ENCODE peak calls at places on chromosomes 12 and 14, in seven cellular contexts. One of them, this sample, is unnamed.

GRCh38 chr12:27541031-27541719 is 17.2 kb downstream of the PPFIBP1 start:
- DNase-seq in LHCN-M2: no peak
- DNase-seq in CD8-positive, alpha-beta T cell: no peak
- DNase-seq in T-cell: no peak
- DNase-seq in stimulated activated CD8-positive, alpha-beta memory T cell treated with anti-CD3 and anti-CD28 coated beads, Interleukin-2, amount 100 ng/mL, for 1 hour: no peak
- DNase-seq in iPS-NIHi11: peak
- DNase-seq in Kasumi-1: no peak
- DNase-seq in this sample: no peak

GRCh38 chr12:87671757-87672156 is 357.4 kb downstream of the C12orf50 start:
- DNase-seq in LHCN-M2: no peak
- DNase-seq in CD8-positive, alpha-beta T cell: no peak
- DNase-seq in T-cell: no peak
- DNase-seq in stimulated activated CD8-positive, alpha-beta memory T cell treated with anti-CD3 and anti-CD28 coated beads, Interleukin-2, amount 100 ng/mL, for 1 hour: no peak
- DNase-seq in iPS-NIHi11: no peak
- DNase-seq in Kasumi-1: no peak
- DNase-seq in this sample: no peak

GRCh38 chr12:107760817-107761501 is at the start of gene PRDM4:
- DNase-seq in LHCN-M2: peak
- DNase-seq in CD8-positive, alpha-beta T cell: peak
- DNase-seq in T-cell: peak
- DNase-seq in stimulated activated CD8-positive, alpha-beta memory T cell treated with anti-CD3 and anti-CD28 coated beads, Interleukin-2, amount 100 ng/mL, for 1 hour: peak
- DNase-seq in iPS-NIHi11: peak
- DNase-seq in Kasumi-1: peak
- DNase-seq in this sample: peak

GRCh38 chr14:71324767-71325272 is 417.6 kb downstream of the PCNX1 start:
- DNase-seq in LHCN-M2: no peak
- DNase-seq in CD8-positive, alpha-beta T cell: peak
- DNase-seq in T-cell: peak
- DNase-seq in stimulated activated CD8-positive, alpha-beta memory T cell treated with anti-CD3 and anti-CD28 coated beads, Interleukin-2, amount 100 ng/mL, for 1 hour: peak
- DNase-seq in iPS-NIHi11: peak
- DNase-seq in Kasumi-1: peak
- DNase-seq in this sample: peak

GRCh38 chr12:92942905-92943304 is 13.8 kb upstream of the EEA1 start:
- DNase-seq in LHCN-M2: peak
- DNase-seq in CD8-positive, alpha-beta T cell: no peak
- DNase-seq in T-cell: no peak
- DNase-seq in stimulated activated CD8-positive, alpha-beta memory T cell treated with anti-CD3 and anti-CD28 coated beads, Interleukin-2, amount 100 ng/mL, for 1 hour: no peak
- DNase-seq in iPS-NIHi11: no peak
- DNase-seq in Kasumi-1: no peak
- DNase-seq in this sample: no peak

GRCh38 chr14:77616454-77617229 is at the start of gene SPTLC2:
- DNase-seq in LHCN-M2: peak
- DNase-seq in CD8-positive, alpha-beta T cell: peak
- DNase-seq in T-cell: peak
- DNase-seq in stimulated activated CD8-positive, alpha-beta memory T cell treated with anti-CD3 and anti-CD28 coated beads, Interleukin-2, amount 100 ng/mL, for 1 hour: peak
- DNase-seq in iPS-NIHi11: peak
- DNase-seq in Kasumi-1: peak
- DNase-seq in this sample: peak

GRCh38 chr12:122834921-122835692 is at the start of gene HIP1R:
- DNase-seq in LHCN-M2: peak
- DNase-seq in CD8-positive, alpha-beta T cell: peak
- DNase-seq in T-cell: peak
- DNase-seq in stimulated activated CD8-positive, alpha-beta memory T cell treated with anti-CD3 and anti-CD28 coated beads, Interleukin-2, amount 100 ng/mL, for 1 hour: peak
- DNase-seq in iPS-NIHi11: peak
- DNase-seq in Kasumi-1: peak
- DNase-seq in this sample: peak

GRCh38 chr12:93415723-93416464 is 25.9 kb downstream of the UBE2N start:
- DNase-seq in LHCN-M2: peak
- DNase-seq in CD8-positive, alpha-beta T cell: no peak
- DNase-seq in T-cell: no peak
- DNase-seq in stimulated activated CD8-positive, alpha-beta memory T cell treated with anti-CD3 and anti-CD28 coated beads, Interleukin-2, amount 100 ng/mL, for 1 hour: no peak
- DNase-seq in iPS-NIHi11: no peak
- DNase-seq in Kasumi-1: no peak
- DNase-seq in this sample: no peak

GRCh38 chr12:19759229-19759628 is 319.9 kb downstream of the AEBP2 start:
- DNase-seq in LHCN-M2: peak
- DNase-seq in CD8-positive, alpha-beta T cell: no peak
- DNase-seq in T-cell: no peak
- DNase-seq in stimulated activated CD8-positive, alpha-beta memory T cell treated with anti-CD3 and anti-CD28 coated beads, Interleukin-2, amount 100 ng/mL, for 1 hour: no peak
- DNase-seq in iPS-NIHi11: no peak
- DNase-seq in Kasumi-1: no peak
- DNase-seq in this sample: no peak

GRCh38 chr14:69652942-69653680 is 41.7 kb downstream of the SUSD6 start:
- DNase-seq in LHCN-M2: no peak
- DNase-seq in CD8-positive, alpha-beta T cell: no peak
- DNase-seq in T-cell: no peak
- DNase-seq in stimulated activated CD8-positive, alpha-beta memory T cell treated with anti-CD3 and anti-CD28 coated beads, Interleukin-2, amount 100 ng/mL, for 1 hour: no peak
- DNase-seq in iPS-NIHi11: no peak
- DNase-seq in Kasumi-1: peak
- DNase-seq in this sample: peak

GRCh38 chr12:1662761-1663439 is 28.0 kb upstream of the ADIPOR2 start:
- DNase-seq in LHCN-M2: no peak
- DNase-seq in CD8-positive, alpha-beta T cell: no peak
- DNase-seq in T-cell: no peak
- DNase-seq in stimulated activated CD8-positive, alpha-beta memory T cell treated with anti-CD3 and anti-CD28 coated beads, Interleukin-2, amount 100 ng/mL, for 1 hour: no peak
- DNase-seq in iPS-NIHi11: peak
- DNase-seq in Kasumi-1: no peak
- DNase-seq in this sample: peak

GRCh38 chr12:53676715-53677611 is 1.1 kb upstream of the ATP5MC2 start:
- DNase-seq in LHCN-M2: peak
- DNase-seq in CD8-positive, alpha-beta T cell: peak
- DNase-seq in T-cell: no peak
- DNase-seq in stimulated activated CD8-positive, alpha-beta memory T cell treated with anti-CD3 and anti-CD28 coated beads, Interleukin-2, amount 100 ng/mL, for 1 hour: no peak
- DNase-seq in iPS-NIHi11: peak
- DNase-seq in Kasumi-1: no peak
- DNase-seq in this sample: no peak

GRCh38 chr12:53078425-53079225 is 565 bp downstream of the SPRYD3 start:
- DNase-seq in LHCN-M2: no peak
- DNase-seq in CD8-positive, alpha-beta T cell: no peak
- DNase-seq in T-cell: peak
- DNase-seq in stimulated activated CD8-positive, alpha-beta memory T cell treated with anti-CD3 and anti-CD28 coated beads, Interleukin-2, amount 100 ng/mL, for 1 hour: no peak
- DNase-seq in iPS-NIHi11: no peak
- DNase-seq in Kasumi-1: no peak
- DNase-seq in this sample: no peak

GRCh38 chr14:58078068-58078467 is 73.9 kb downstream of the ARMH4 start:
- DNase-seq in LHCN-M2: peak
- DNase-seq in CD8-positive, alpha-beta T cell: no peak
- DNase-seq in T-cell: no peak
- DNase-seq in stimulated activated CD8-positive, alpha-beta memory T cell treated with anti-CD3 and anti-CD28 coated beads, Interleukin-2, amount 100 ng/mL, for 1 hour: no peak
- DNase-seq in iPS-NIHi11: no peak
- DNase-seq in Kasumi-1: no peak
- DNase-seq in this sample: no peak

GRCh38 chr12:100404769-100405407 is 48.0 kb downstream of the SLC17A8 start:
- DNase-seq in LHCN-M2: peak
- DNase-seq in CD8-positive, alpha-beta T cell: no peak
- DNase-seq in T-cell: no peak
- DNase-seq in stimulated activated CD8-positive, alpha-beta memory T cell treated with anti-CD3 and anti-CD28 coated beads, Interleukin-2, amount 100 ng/mL, for 1 hour: no peak
- DNase-seq in iPS-NIHi11: peak
- DNase-seq in Kasumi-1: peak
- DNase-seq in this sample: no peak

GRCh38 chr12:112828534-112828933 is 37.0 kb downstream of the RPH3A start:
- DNase-seq in LHCN-M2: no peak
- DNase-seq in CD8-positive, alpha-beta T cell: no peak
- DNase-seq in T-cell: no peak
- DNase-seq in stimulated activated CD8-positive, alpha-beta memory T cell treated with anti-CD3 and anti-CD28 coated beads, Interleukin-2, amount 100 ng/mL, for 1 hour: no peak
- DNase-seq in iPS-NIHi11: no peak
- DNase-seq in Kasumi-1: peak
- DNase-seq in this sample: no peak

GRCh38 chr12:110906985-110907384 is 13.4 kb downstream of the MYL2 start:
- DNase-seq in LHCN-M2: no peak
- DNase-seq in CD8-positive, alpha-beta T cell: no peak
- DNase-seq in T-cell: no peak
- DNase-seq in stimulated activated CD8-positive, alpha-beta memory T cell treated with anti-CD3 and anti-CD28 coated beads, Interleukin-2, amount 100 ng/mL, for 1 hour: no peak
- DNase-seq in iPS-NIHi11: no peak
- DNase-seq in Kasumi-1: no peak
- DNase-seq in this sample: no peak

GRCh38 chr12:116164976-116165425 is 112.5 kb downstream of the MED13L start:
- DNase-seq in LHCN-M2: peak
- DNase-seq in CD8-positive, alpha-beta T cell: no peak
- DNase-seq in T-cell: no peak
- DNase-seq in stimulated activated CD8-positive, alpha-beta memory T cell treated with anti-CD3 and anti-CD28 coated beads, Interleukin-2, amount 100 ng/mL, for 1 hour: no peak
- DNase-seq in iPS-NIHi11: no peak
- DNase-seq in Kasumi-1: no peak
- DNase-seq in this sample: no peak

GRCh38 chr12:45290218-45290609 is 74.3 kb downstream of the ANO6 start:
- DNase-seq in LHCN-M2: peak
- DNase-seq in CD8-positive, alpha-beta T cell: no peak
- DNase-seq in T-cell: no peak
- DNase-seq in stimulated activated CD8-positive, alpha-beta memory T cell treated with anti-CD3 and anti-CD28 coated beads, Interleukin-2, amount 100 ng/mL, for 1 hour: no peak
- DNase-seq in iPS-NIHi11: no peak
- DNase-seq in Kasumi-1: no peak
- DNase-seq in this sample: no peak

GRCh38 chr12:69105101-69105613 is 134.2 kb upstream of the CPSF6 start:
- DNase-seq in LHCN-M2: no peak
- DNase-seq in CD8-positive, alpha-beta T cell: no peak
- DNase-seq in T-cell: no peak
- DNase-seq in stimulated activated CD8-positive, alpha-beta memory T cell treated with anti-CD3 and anti-CD28 coated beads, Interleukin-2, amount 100 ng/mL, for 1 hour: no peak
- DNase-seq in iPS-NIHi11: peak
- DNase-seq in Kasumi-1: no peak
- DNase-seq in this sample: no peak

GRCh38 chr12:2064078-2064507 is 11.3 kb downstream of the CACNA1C start:
- DNase-seq in LHCN-M2: peak
- DNase-seq in CD8-positive, alpha-beta T cell: no peak
- DNase-seq in T-cell: peak
- DNase-seq in stimulated activated CD8-positive, alpha-beta memory T cell treated with anti-CD3 and anti-CD28 coated beads, Interleukin-2, amount 100 ng/mL, for 1 hour: no peak
- DNase-seq in iPS-NIHi11: no peak
- DNase-seq in Kasumi-1: peak
- DNase-seq in this sample: no peak

GRCh38 chr12:70317781-70318180 is 48.3 kb upstream of the KCNMB4 start:
- DNase-seq in LHCN-M2: peak
- DNase-seq in CD8-positive, alpha-beta T cell: no peak
- DNase-seq in T-cell: no peak
- DNase-seq in stimulated activated CD8-positive, alpha-beta memory T cell treated with anti-CD3 and anti-CD28 coated beads, Interleukin-2, amount 100 ng/mL, for 1 hour: no peak
- DNase-seq in iPS-NIHi11: no peak
- DNase-seq in Kasumi-1: peak
- DNase-seq in this sample: peak

GRCh38 chr12:110846615-110847566 is at the start of gene CCDC63:
- DNase-seq in LHCN-M2: no peak
- DNase-seq in CD8-positive, alpha-beta T cell: peak
- DNase-seq in T-cell: peak
- DNase-seq in stimulated activated CD8-positive, alpha-beta memory T cell treated with anti-CD3 and anti-CD28 coated beads, Interleukin-2, amount 100 ng/mL, for 1 hour: no peak
- DNase-seq in iPS-NIHi11: peak
- DNase-seq in Kasumi-1: peak
- DNase-seq in this sample: peak

GRCh38 chr14:66974397-66975025 is 214.7 kb upstream of the GARIN2 start:
- DNase-seq in LHCN-M2: peak
- DNase-seq in CD8-positive, alpha-beta T cell: no peak
- DNase-seq in T-cell: no peak
- DNase-seq in stimulated activated CD8-positive, alpha-beta memory T cell treated with anti-CD3 and anti-CD28 coated beads, Interleukin-2, amount 100 ng/mL, for 1 hour: no peak
- DNase-seq in iPS-NIHi11: peak
- DNase-seq in Kasumi-1: no peak
- DNase-seq in this sample: no peak

GRCh38 chr12:27344246-27344645 is 11.6 kb downstream of the BMAL2 start:
- DNase-seq in LHCN-M2: no peak
- DNase-seq in CD8-positive, alpha-beta T cell: no peak
- DNase-seq in T-cell: no peak
- DNase-seq in stimulated activated CD8-positive, alpha-beta memory T cell treated with anti-CD3 and anti-CD28 coated beads, Interleukin-2, amount 100 ng/mL, for 1 hour: no peak
- DNase-seq in iPS-NIHi11: no peak
- DNase-seq in Kasumi-1: no peak
- DNase-seq in this sample: no peak

GRCh38 chr14:70893842-70894237 is 13.4 kb upstream of the PCNX1 start:
- DNase-seq in LHCN-M2: no peak
- DNase-seq in CD8-positive, alpha-beta T cell: no peak
- DNase-seq in T-cell: no peak
- DNase-seq in stimulated activated CD8-positive, alpha-beta memory T cell treated with anti-CD3 and anti-CD28 coated beads, Interleukin-2, amount 100 ng/mL, for 1 hour: no peak
- DNase-seq in iPS-NIHi11: no peak
- DNase-seq in Kasumi-1: no peak
- DNase-seq in this sample: no peak

GRCh38 chr14:43200519-43200918 is 1306.6 kb downstream of the FSCB start:
- DNase-seq in LHCN-M2: no peak
- DNase-seq in CD8-positive, alpha-beta T cell: no peak
- DNase-seq in T-cell: no peak
- DNase-seq in stimulated activated CD8-positive, alpha-beta memory T cell treated with anti-CD3 and anti-CD28 coated beads, Interleukin-2, amount 100 ng/mL, for 1 hour: no peak
- DNase-seq in iPS-NIHi11: no peak
- DNase-seq in Kasumi-1: no peak
- DNase-seq in this sample: no peak

GRCh38 chr14:52790011-52790755 is 1.2 kb downstream of the GNPNAT1 start:
- DNase-seq in LHCN-M2: no peak
- DNase-seq in CD8-positive, alpha-beta T cell: no peak
- DNase-seq in T-cell: no peak
- DNase-seq in stimulated activated CD8-positive, alpha-beta memory T cell treated with anti-CD3 and anti-CD28 coated beads, Interleukin-2, amount 100 ng/mL, for 1 hour: no peak
- DNase-seq in iPS-NIHi11: peak
- DNase-seq in Kasumi-1: no peak
- DNase-seq in this sample: no peak

GRCh38 chr14:103499709-103500108 is 22.9 kb downstream of the CKB start:
- DNase-seq in LHCN-M2: no peak
- DNase-seq in CD8-positive, alpha-beta T cell: no peak
- DNase-seq in T-cell: no peak
- DNase-seq in stimulated activated CD8-positive, alpha-beta memory T cell treated with anti-CD3 and anti-CD28 coated beads, Interleukin-2, amount 100 ng/mL, for 1 hour: no peak
- DNase-seq in iPS-NIHi11: no peak
- DNase-seq in Kasumi-1: no peak
- DNase-seq in this sample: no peak

GRCh38 chr14:100823488-100823887 is 2.4 kb upstream of the MEG3 start:
- DNase-seq in LHCN-M2: no peak
- DNase-seq in CD8-positive, alpha-beta T cell: no peak
- DNase-seq in T-cell: no peak
- DNase-seq in stimulated activated CD8-positive, alpha-beta memory T cell treated with anti-CD3 and anti-CD28 coated beads, Interleukin-2, amount 100 ng/mL, for 1 hour: no peak
- DNase-seq in iPS-NIHi11: no peak
- DNase-seq in Kasumi-1: no peak
- DNase-seq in this sample: no peak